ENCODE peak calls at places on chromosome 5, in four cellular contexts. U is H1, W is HepG2, S is K562. H is an unnamed sample.

GRCh38 chr5:150317048-150318003 is 14.6 kb upstream of the ARSI start:
- DNase-seq in U (no peak), W (peak), S (peak), H (peak)

GRCh38 chr5:151319334-151319733 is 15.8 kb upstream of the SLC36A3 start:
- DNase-seq in U (no peak), W (no peak), S (peak), H (peak)

GRCh38 chr5:145984072-145984471 is 47.7 kb downstream of the SH3RF2 start:
- DNase-seq in U (no peak), W (no peak), S (no peak), H (no peak)

GRCh38 chr5:98309785-98310566 is 463.5 kb upstream of the RGMB start:
- DNase-seq in U (peak), W (peak), S (no peak), H (peak)

GRCh38 chr5:133229931-133230664 is 178.3 kb downstream of the HSPA4 start:
- DNase-seq in U (no peak), W (no peak), S (no peak), H (no peak)

GRCh38 chr5:75265731-75266130 is 29.1 kb upstream of the ANKRD31 start:
- DNase-seq in U (no peak), W (peak), S (peak), H (peak)

GRCh38 chr5:35622974-35623373 is 5.3 kb downstream of the SPEF2 start:
- DNase-seq in U (no peak), W (no peak), S (no peak), H (no peak)

GRCh38 chr5:38373733-38374132 is 115.4 kb downstream of the EGFLAM start:
- DNase-seq in U (no peak), W (no peak), S (no peak), H (no peak)

GRCh38 chr5:318341-318897 is 3.1 kb upstream of the AHRR start:
- DNase-seq in U (no peak), W (no peak), S (no peak), H (peak)

GRCh38 chr5:102986074-102986473 is 133.9 kb downstream of the GIN1 start:
- DNase-seq in U (no peak), W (no peak), S (no peak), H (no peak)

GRCh38 chr5:55223219-55223987 is 3.7 kb downstream of the MCIDAS start:
- DNase-seq in U (no peak), W (no peak), S (no peak), H (no peak)

GRCh38 chr5:23704176-23704855 is 196.9 kb downstream of the PRDM9 start:
- DNase-seq in U (no peak), W (no peak), S (no peak), H (no peak)

GRCh38 chr5:165055476-165055875 is 1550.1 kb downstream of the MAT2B start:
- DNase-seq in U (no peak), W (no peak), S (no peak), H (no peak)

GRCh38 chr5:53936481-53937352 is 373.7 kb downstream of the ARL15 start:
- DNase-seq in U (no peak), W (no peak), S (no peak), H (no peak)

GRCh38 chr5:132104561-132104960 is 31.0 kb downstream of the CSF2 start:
- DNase-seq in U (no peak), W (no peak), S (no peak), H (no peak)

GRCh38 chr5:111945535-111945934 is 188.5 kb upstream of the NREP start:
- DNase-seq in U (no peak), W (no peak), S (no peak), H (no peak)

GRCh38 chr5:170270670-170271069 is 26.9 kb downstream of the LCP2 start:
- DNase-seq in U (no peak), W (no peak), S (no peak), H (no peak)

GRCh38 chr5:175616083-175616482 is 41.8 kb upstream of the HRH2 start:
- DNase-seq in U (no peak), W (no peak), S (no peak), H (no peak)

GRCh38 chr5:179858241-179858585 is 404 bp downstream of the MRNIP start:
- DNase-seq in U (no peak), W (peak), S (peak), H (no peak)

GRCh38 chr5:165622864-165623536 is 2117.6 kb downstream of the MAT2B start:
- DNase-seq in U (no peak), W (no peak), S (no peak), H (no peak)

GRCh38 chr5:10250804-10251276 is 760 bp downstream of the CCT5 start:
- DNase-seq in U (no peak), W (no peak), S (no peak), H (no peak)

GRCh38 chr5:131973089-131973712 is 27.7 kb upstream of the MEIKIN start:
- DNase-seq in U (no peak), W (no peak), S (no peak), H (no peak)

GRCh38 chr5:177131711-177132503 is 1.7 kb upstream of the NSD1 start:
- DNase-seq in U (no peak), W (no peak), S (peak), H (no peak)

GRCh38 chr5:6464441-6464840 is 15.8 kb downstream of the UBE2QL1 start:
- DNase-seq in U (no peak), W (no peak), S (no peak), H (no peak)

GRCh38 chr5:18764161-18764560 is 1129.9 kb downstream of the TAF11L14 start:
- DNase-seq in U (no peak), W (no peak), S (no peak), H (no peak)

GRCh38 chr5:111829701-111830100 is 72.7 kb upstream of the NREP start:
- DNase-seq in U (no peak), W (no peak), S (no peak), H (no peak)

GRCh38 chr5:16812911-16813310 is 123.2 kb downstream of the MYO10 start:
- DNase-seq in U (no peak), W (peak), S (no peak), H (no peak)

GRCh38 chr5:171823269-171823668 is 37.7 kb downstream of the SMIM23 start:
- DNase-seq in U (no peak), W (no peak), S (no peak), H (no peak)

GRCh38 chr5:152634596-152634995 is 229.5 kb upstream of the NMUR2 start:
- DNase-seq in U (no peak), W (no peak), S (no peak), H (no peak)

GRCh38 chr5:173772407-173773059 is 115.6 kb upstream of the CPEB4 start:
- DNase-seq in U (no peak), W (no peak), S (peak), H (no peak)

GRCh38 chr5:172482156-172483020 is 28.1 kb upstream of the SH3PXD2B start:
- DNase-seq in U (no peak), W (no peak), S (no peak), H (no peak)

GRCh38 chr5:67730917-67731474 is 484.6 kb upstream of the PIK3R1 start:
- DNase-seq in U (no peak), W (no peak), S (no peak), H (no peak)

GRCh38 chr5:78553578-78553977 is 95.0 kb downstream of the LHFPL2 start:
- DNase-seq in U (no peak), W (no peak), S (no peak), H (no peak)

GRCh38 chr5:132102101-132102701 is 28.6 kb downstream of the CSF2 start:
- DNase-seq in U (no peak), W (no peak), S (no peak), H (no peak)

GRCh38 chr5:103224118-103224893 is 34.3 kb upstream of the MACIR start:
- DNase-seq in U (peak), W (peak), S (peak), H (peak)

GRCh38 chr5:2029206-2029605 is 146.5 kb upstream of the IRX4 start:
- DNase-seq in U (no peak), W (no peak), S (no peak), H (no peak)

DNA sequence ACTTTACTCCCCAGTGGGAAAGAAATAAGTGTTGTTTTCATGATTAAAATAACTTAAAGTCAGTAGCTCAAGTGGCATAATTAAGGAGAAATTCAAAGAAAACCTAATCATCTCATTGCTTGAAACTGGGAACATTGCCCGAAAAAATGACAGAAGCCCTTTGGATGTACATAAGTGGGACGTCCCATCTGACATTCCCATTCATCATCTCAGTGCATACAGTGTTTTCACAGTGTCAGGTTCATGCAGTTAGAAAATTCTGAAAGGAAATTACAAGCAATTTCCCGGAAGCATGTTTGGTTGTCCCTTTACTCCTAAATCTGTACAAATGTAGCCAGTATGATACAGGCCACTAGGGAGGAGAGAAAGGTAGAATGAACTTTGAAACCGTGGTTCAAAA is 95.6 kb downstream of the ADAMTS16 start:
- DNase-seq in U (no peak), W (no peak), S (no peak), H (no peak)
- TF ChIP-seq FOSL1 in U (no peak), W (no peak), S (no peak), H (no peak)

GRCh38 chr5:134578578-134579283 is 53.3 kb downstream of the JADE2 start:
- DNase-seq in U (no peak), W (no peak), S (no peak), H (no peak)
- TF ChIP-seq MAX in U (no peak), W (no peak), S (no peak), H (no peak)

DNA sequence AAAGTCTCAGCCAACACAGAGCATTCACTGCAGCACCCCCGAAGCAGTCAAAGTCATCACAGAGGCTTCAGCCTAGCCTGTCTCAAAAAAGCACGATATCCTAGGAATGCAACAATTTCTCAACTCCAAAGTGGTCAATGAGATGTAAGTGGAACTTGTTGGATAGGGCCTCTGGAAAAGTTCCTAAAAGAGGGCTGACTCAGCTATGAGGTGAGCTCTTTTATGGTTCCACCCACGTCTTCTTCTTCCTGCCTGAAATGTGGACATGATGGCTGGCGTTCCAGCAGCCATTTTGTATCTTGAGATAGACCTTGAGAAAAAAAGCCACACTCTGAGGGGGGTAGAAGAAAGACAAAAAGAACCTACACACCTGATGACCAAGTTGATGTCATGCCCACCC is 32.5 kb upstream of the TRIO start:
- DNase-seq in U (no peak), W (no peak), S (no peak), H (no peak)
- TF ChIP-seq FOSL1 in U (no peak), W (no peak), S (no peak), H (no peak)

DNA sequence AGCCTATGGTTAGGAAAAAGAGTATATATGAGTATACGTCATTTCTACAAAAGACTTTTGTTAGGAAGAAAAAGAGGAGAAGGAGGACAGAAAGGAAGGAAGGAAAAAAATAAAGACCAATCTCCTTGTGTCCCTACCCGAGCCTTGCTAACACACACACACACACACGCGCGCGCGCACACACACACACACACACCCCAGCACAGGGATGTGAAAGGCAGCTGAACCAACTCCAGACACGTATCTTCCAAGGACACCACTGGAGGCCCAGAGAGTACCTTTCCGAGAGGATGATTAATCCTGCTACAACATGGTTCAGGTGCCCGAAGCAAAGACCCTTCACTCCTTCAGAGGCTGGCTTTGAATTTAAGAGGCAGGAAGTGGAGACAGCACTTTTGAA is 56.9 kb upstream of the GALNT10 start:
- DNase-seq in U (no peak), W (no peak), S (peak), H (no peak)
- TF ChIP-seq MAX in U (no peak), W (no peak), S (no peak), H (no peak)

GRCh38 chr5:110251366-110251765 is 475.1 kb downstream of the TMEM232 start:
- DNase-seq in U (no peak), W (no peak), S (no peak), H (no peak)
- TF ChIP-seq FOSL1 in U (no peak), W (no peak), S (no peak), H (no peak)

DNA sequence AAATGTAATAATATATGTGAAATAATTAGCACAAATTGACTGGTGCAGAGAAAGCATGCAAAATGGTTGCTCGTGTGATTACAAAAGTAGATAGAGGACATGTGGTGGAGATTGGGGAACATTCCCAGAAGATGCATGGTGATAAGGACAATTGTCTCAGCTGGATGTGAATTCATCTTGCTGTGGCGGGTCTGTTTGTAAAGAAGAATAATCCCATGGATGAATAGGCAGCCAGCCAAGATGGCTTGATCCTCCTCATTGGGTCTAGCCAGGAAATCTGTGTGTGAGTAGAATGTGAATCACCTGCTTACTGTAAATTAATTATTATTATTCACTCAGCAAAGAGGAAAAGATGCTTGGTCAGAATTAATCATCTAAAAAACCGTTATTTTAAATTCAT is 12.6 kb upstream of the DPYSL3 start:
- DNase-seq in U (no peak), W (no peak), S (no peak), H (no peak)
- TF ChIP-seq MAX in U (no peak), W (no peak), S (no peak), H (no peak)